ENCODE peak calls at places on chromosome 1, in seven cellular contexts. W is KG1; L is NAMALWA; I is NCI-H345; J is AG08395; Z is nephron progenitor cell; Y is activated CD8-positive, alpha-beta memory T cell treated with anti-CD3 and anti-CD28 coated beads for 24 hours. B is an unnamed sample.

GRCh38 chr1:10324627-10325026 is 74.2 kb upstream of the PGD start:
- DNase-seq in L (no peak), Z (no peak), Y (no peak), J (no peak), I (no peak), W (no peak), B (no peak)

GRCh38 chr1:89104147-89104546 is 21.8 kb downstream of the GBP2 start:
- DNase-seq in Y (no peak), J (no peak), Z (no peak), W (no peak), I (no peak), L (no peak), B (no peak)

GRCh38 chr1:63122051-63122450 is 200.3 kb upstream of the FOXD3 start:
- DNase-seq in Y (no peak), Z (no peak), L (no peak), I (no peak), J (no peak), W (no peak), B (no peak)

GRCh38 chr1:89607888-89608626 is 24.9 kb upstream of the LRRC8C start:
- DNase-seq in W (no peak), Y (peak; percentile 74), I (no peak), Z (no peak), J (no peak), L (no peak), B (no peak)

GRCh38 chr1:160722726-160723125 is 11.1 kb upstream of the CD48 start:
- DNase-seq in Y (no peak), W (no peak), Z (no peak), J (no peak), L (no peak), I (no peak), B (peak; percentile 42)

GRCh38 chr1:114250683-114251572 is 97.3 kb upstream of the SYT6 start:
- DNase-seq in I (no peak), L (no peak), Y (no peak), Z (no peak), W (no peak), J (no peak), B (no peak)

GRCh38 chr1:30715216-30715615 is 8.2 kb downstream of the MATN1 start:
- DNase-seq in I (no peak), J (no peak), W (no peak), Z (no peak), L (peak; percentile 52), Y (no peak), B (no peak)

GRCh38 chr1:160548960-160549664 is 26.1 kb upstream of the SLAMF6 start:
- DNase-seq in W (no peak), Z (no peak), L (peak; percentile 97), Y (no peak), J (no peak), I (no peak), B (no peak)

B was measured in MV-4-11.